ENCODE peak calls at places on chromosome 16, in seven cellular contexts. One of them, this sample, is unnamed.

GRCh38 chr16:29912087-29912486 is 11.8 kb downstream of the ASPHD1 start:
- DNase-seq in left ventricle myocardium inferior: no peak
- DNase-seq in BJ: no peak
- DNase-seq in ovary: no peak
- DNase-seq in tibial artery: no peak
- DNase-seq in fibroblast of the aortic adventitia: no peak
- DNase-seq in body of pancreas: no peak
- DNase-seq in this sample: no peak

GRCh38 chr16:84950906-84951305 is 60.4 kb downstream of the ZDHHC7 start:
- DNase-seq in tibial artery: no peak
- DNase-seq in ovary: no peak
- DNase-seq in left ventricle myocardium inferior: no peak
- DNase-seq in body of pancreas: no peak
- DNase-seq in fibroblast of the aortic adventitia: no peak
- DNase-seq in BJ: no peak
- DNase-seq in this sample: peak

GRCh38 chr16:50677351-50677750 is 3.8 kb downstream of the SNX20 start:
- DNase-seq in fibroblast of the aortic adventitia: no peak
- DNase-seq in BJ: no peak
- DNase-seq in ovary: no peak
- DNase-seq in body of pancreas: no peak
- DNase-seq in tibial artery: no peak
- DNase-seq in left ventricle myocardium inferior: no peak
- DNase-seq in this sample: no peak

GRCh38 chr16:47211218-47211617 is 67.5 kb upstream of the NETO2 start:
- DNase-seq in body of pancreas: no peak
- DNase-seq in left ventricle myocardium inferior: no peak
- DNase-seq in tibial artery: no peak
- DNase-seq in BJ: no peak
- DNase-seq in fibroblast of the aortic adventitia: no peak
- DNase-seq in ovary: no peak
- DNase-seq in this sample: no peak

GRCh38 chr16:15643453-15644305 is 725 bp upstream of the MARF1 start:
- DNase-seq in fibroblast of the aortic adventitia: peak
- DNase-seq in tibial artery: no peak
- DNase-seq in BJ: no peak
- DNase-seq in body of pancreas: peak
- DNase-seq in left ventricle myocardium inferior: no peak
- DNase-seq in ovary: no peak
- DNase-seq in this sample: peak

GRCh38 chr16:87653234-87653633 is 50.9 kb downstream of the JPH3 start:
- DNase-seq in ovary: no peak
- DNase-seq in fibroblast of the aortic adventitia: peak
- DNase-seq in left ventricle myocardium inferior: no peak
- DNase-seq in BJ: no peak
- DNase-seq in body of pancreas: no peak
- DNase-seq in tibial artery: no peak
- DNase-seq in this sample: no peak

GRCh38 chr16:21656795-21657768 is 4.7 kb upstream of the IGSF6 start:
- DNase-seq in ovary: no peak
- DNase-seq in BJ: no peak
- DNase-seq in body of pancreas: no peak
- DNase-seq in tibial artery: no peak
- DNase-seq in fibroblast of the aortic adventitia: peak
- DNase-seq in left ventricle myocardium inferior: no peak
- DNase-seq in this sample: peak

GRCh38 chr16:84884311-84885023 is 64.7 kb downstream of the CRISPLD2 start:
- DNase-seq in tibial artery: no peak
- DNase-seq in left ventricle myocardium inferior: peak
- DNase-seq in fibroblast of the aortic adventitia: no peak
- DNase-seq in ovary: no peak
- DNase-seq in BJ: no peak
- DNase-seq in body of pancreas: peak
- DNase-seq in this sample: peak

GRCh38 chr16:82782715-82783251 is 156.0 kb downstream of the CDH13 start:
- DNase-seq in body of pancreas: peak
- DNase-seq in BJ: no peak
- DNase-seq in left ventricle myocardium inferior: peak
- DNase-seq in ovary: no peak
- DNase-seq in tibial artery: no peak
- DNase-seq in fibroblast of the aortic adventitia: peak
- DNase-seq in this sample: no peak

GRCh38 chr16:34801875-34802274 is 1342.5 kb downstream of the TP53TG3F start:
- DNase-seq in tibial artery: no peak
- DNase-seq in body of pancreas: no peak
- DNase-seq in left ventricle myocardium inferior: no peak
- DNase-seq in BJ: no peak
- DNase-seq in fibroblast of the aortic adventitia: no peak
- DNase-seq in ovary: peak
- DNase-seq in this sample: no peak

GRCh38 chr16:71564377-71564967 is 12.4 kb downstream of the TAT start:
- DNase-seq in body of pancreas: no peak
- DNase-seq in fibroblast of the aortic adventitia: no peak
- DNase-seq in left ventricle myocardium inferior: no peak
- DNase-seq in BJ: no peak
- DNase-seq in tibial artery: no peak
- DNase-seq in ovary: peak
- DNase-seq in this sample: peak

GRCh38 chr16:84054271-84054670 is 11.7 kb upstream of the SLC38A8 start:
- DNase-seq in body of pancreas: no peak
- DNase-seq in tibial artery: no peak
- DNase-seq in left ventricle myocardium inferior: no peak
- DNase-seq in BJ: no peak
- DNase-seq in fibroblast of the aortic adventitia: no peak
- DNase-seq in ovary: no peak
- DNase-seq in this sample: no peak

GRCh38 chr16:84446596-84447392 is 57.7 kb downstream of the MEAK7 start:
- DNase-seq in ovary: no peak
- DNase-seq in BJ: no peak
- DNase-seq in fibroblast of the aortic adventitia: peak
- DNase-seq in left ventricle myocardium inferior: no peak
- DNase-seq in tibial artery: no peak
- DNase-seq in body of pancreas: no peak
- DNase-seq in this sample: peak

GRCh38 chr16:31016018-31016417 is 5.6 kb upstream of the STX1B start:
- DNase-seq in BJ: no peak
- DNase-seq in tibial artery: no peak
- DNase-seq in ovary: no peak
- DNase-seq in left ventricle myocardium inferior: no peak
- DNase-seq in fibroblast of the aortic adventitia: no peak
- DNase-seq in body of pancreas: peak
- DNase-seq in this sample: no peak
- TF ChIP-seq CTCF in BJ: no peak
- TF ChIP-seq CTCF in tibial artery: no peak
- TF ChIP-seq CTCF in ovary: no peak
- TF ChIP-seq CTCF in left ventricle myocardium inferior: no peak
- TF ChIP-seq CTCF in fibroblast of the aortic adventitia: no peak
- TF ChIP-seq CTCF in body of pancreas: no peak
- TF ChIP-seq CTCF in this sample: no peak

DNA sequence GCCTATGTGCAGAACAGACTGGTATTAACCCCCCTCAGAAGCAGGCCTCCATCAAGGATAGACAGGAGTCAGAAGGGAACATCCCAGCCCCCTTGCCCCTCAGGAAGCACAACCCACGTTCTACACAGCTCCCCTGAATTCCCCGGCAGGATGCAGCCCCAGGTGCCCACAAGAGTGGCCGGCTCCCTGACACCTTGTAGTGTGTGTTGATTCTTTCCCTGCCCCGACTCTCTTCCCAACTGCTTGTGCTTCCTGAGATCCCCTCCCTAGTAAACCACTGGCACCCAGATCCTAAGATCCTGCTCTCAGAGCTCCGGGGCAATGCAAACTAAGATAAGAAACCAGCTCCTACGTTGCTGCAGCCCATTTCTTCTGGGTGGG is 34.8 kb upstream of the LITAF start:
- DNase-seq in ovary: no peak
- DNase-seq in left ventricle myocardium inferior: no peak
- DNase-seq in fibroblast of the aortic adventitia: no peak
- DNase-seq in BJ: no peak
- DNase-seq in body of pancreas: no peak
- DNase-seq in tibial artery: no peak
- DNase-seq in this sample: no peak
- H3K4me3 ChIP-seq in ovary: peak
- H3K4me3 ChIP-seq in left ventricle myocardium inferior: peak
- H3K4me3 ChIP-seq in fibroblast of the aortic adventitia: peak
- H3K4me3 ChIP-seq in BJ: no peak
- H3K4me3 ChIP-seq in body of pancreas: no peak
- H3K4me3 ChIP-seq in tibial artery: peak
- H3K4me3 ChIP-seq in this sample: no peak

GRCh38 chr16:67805718-67806427 is 487 bp downstream of the RANBP10 start:
- DNase-seq in left ventricle myocardium inferior: no peak
- DNase-seq in ovary: peak
- DNase-seq in fibroblast of the aortic adventitia: no peak
- DNase-seq in body of pancreas: no peak
- DNase-seq in tibial artery: no peak
- DNase-seq in BJ: no peak
- DNase-seq in this sample: no peak

GRCh38 chr16:67806428-67807147 is at the start of the genes RANBP10 and TSNAXIP1:
- DNase-seq in tibial artery: peak
- DNase-seq in BJ: peak
- DNase-seq in fibroblast of the aortic adventitia: peak
- DNase-seq in ovary: peak
- DNase-seq in left ventricle myocardium inferior: peak
- DNase-seq in body of pancreas: peak
- DNase-seq in this sample: peak

GRCh38 chr16:67803894-67804293 is 2.5 kb downstream of the RANBP10 start:
- DNase-seq in fibroblast of the aortic adventitia: no peak
- DNase-seq in ovary: no peak
- DNase-seq in left ventricle myocardium inferior: no peak
- DNase-seq in BJ: no peak
- DNase-seq in tibial artery: no peak
- DNase-seq in body of pancreas: no peak
- DNase-seq in this sample: no peak

GRCh38 chr16:67804853-67805542 is 1.4 kb downstream of the RANBP10 start:
- DNase-seq in BJ: no peak
- DNase-seq in tibial artery: no peak
- DNase-seq in left ventricle myocardium inferior: no peak
- DNase-seq in ovary: no peak
- DNase-seq in body of pancreas: no peak
- DNase-seq in fibroblast of the aortic adventitia: no peak
- DNase-seq in this sample: no peak

DNA sequence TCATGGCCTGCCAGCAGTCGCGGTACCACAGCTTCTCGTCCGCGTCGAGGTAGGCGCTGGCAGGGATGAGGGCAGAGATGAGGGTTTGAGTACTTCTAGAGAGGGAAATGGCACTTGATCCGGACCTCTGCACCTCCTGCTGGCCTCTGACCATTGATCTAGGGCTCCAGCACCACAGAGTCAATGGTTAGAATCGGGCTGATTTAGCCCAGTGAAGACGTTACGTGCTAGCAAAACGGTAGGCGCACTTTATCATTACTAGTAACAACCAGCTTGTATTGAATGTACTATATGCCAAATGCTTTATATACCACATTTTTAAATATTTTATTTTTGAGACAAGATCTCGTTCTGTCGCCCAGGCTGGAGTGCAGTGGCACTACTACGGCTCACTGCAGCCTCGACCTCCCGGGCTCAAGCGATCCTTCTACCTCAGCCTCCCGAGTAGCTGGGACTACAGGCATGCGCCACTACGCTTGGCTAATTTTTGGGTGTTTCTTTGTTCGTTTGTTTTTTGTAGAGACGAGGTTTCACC is 526 bp downstream of the TSNAXIP1 start:
- DNase-seq in body of pancreas: no peak
- DNase-seq in left ventricle myocardium inferior: no peak
- DNase-seq in tibial artery: no peak
- DNase-seq in ovary: no peak
- DNase-seq in BJ: no peak
- DNase-seq in fibroblast of the aortic adventitia: no peak
- DNase-seq in this sample: no peak
- TF ChIP-seq CTCF in body of pancreas: no peak
- TF ChIP-seq CTCF in left ventricle myocardium inferior: no peak
- TF ChIP-seq CTCF in tibial artery: no peak
- TF ChIP-seq CTCF in ovary: no peak
- TF ChIP-seq CTCF in BJ: peak
- TF ChIP-seq CTCF in fibroblast of the aortic adventitia: peak
- TF ChIP-seq CTCF in this sample: peak

DNA sequence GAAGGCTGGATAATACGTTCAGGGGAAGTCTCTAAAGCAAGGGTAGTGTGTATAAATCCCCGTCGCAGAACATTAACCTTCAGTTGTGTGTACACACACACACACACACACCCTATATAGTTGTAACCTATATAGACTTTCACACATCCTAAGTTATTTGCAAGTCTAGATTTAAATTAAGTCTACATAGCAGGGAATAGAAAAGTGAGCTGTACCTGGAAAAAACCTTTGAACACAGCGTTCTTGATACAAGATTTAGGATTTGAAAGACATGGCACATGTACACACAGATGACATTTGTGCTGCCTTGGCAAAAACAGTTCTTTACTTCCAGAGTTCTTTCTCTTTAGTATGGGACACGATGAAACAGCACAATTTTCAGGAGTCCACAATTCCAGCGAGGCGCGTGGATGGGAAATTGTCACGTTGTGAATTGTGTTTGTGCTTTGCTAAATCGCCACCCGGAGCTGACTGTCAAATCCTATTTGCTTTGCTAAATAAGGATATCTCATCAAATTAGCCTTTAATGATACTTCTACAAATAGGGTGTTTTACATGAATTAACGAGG is 233.9 kb downstream of the MRTFB start:
- DNase-seq in BJ: no peak
- DNase-seq in body of pancreas: no peak
- DNase-seq in tibial artery: no peak
- DNase-seq in left ventricle myocardium inferior: no peak
- DNase-seq in fibroblast of the aortic adventitia: no peak
- DNase-seq in ovary: no peak
- DNase-seq in this sample: no peak
- H3K4me3 ChIP-seq in BJ: no peak
- H3K4me3 ChIP-seq in body of pancreas: no peak
- H3K4me3 ChIP-seq in tibial artery: no peak
- H3K4me3 ChIP-seq in left ventricle myocardium inferior: peak
- H3K4me3 ChIP-seq in fibroblast of the aortic adventitia: no peak
- H3K4me3 ChIP-seq in ovary: no peak
- H3K4me3 ChIP-seq in this sample: no peak

GRCh38 chr16:74659041-74659440 is 7.6 kb downstream of the RFWD3 start:
- DNase-seq in tibial artery: no peak
- DNase-seq in left ventricle myocardium inferior: no peak
- DNase-seq in fibroblast of the aortic adventitia: no peak
- DNase-seq in body of pancreas: no peak
- DNase-seq in ovary: no peak
- DNase-seq in BJ: no peak
- DNase-seq in this sample: no peak

GRCh38 chr16:74666010-74666421 is 661 bp downstream of the RFWD3 start:
- DNase-seq in fibroblast of the aortic adventitia: no peak
- DNase-seq in ovary: no peak
- DNase-seq in tibial artery: no peak
- DNase-seq in BJ: no peak
- DNase-seq in left ventricle myocardium inferior: no peak
- DNase-seq in body of pancreas: no peak
- DNase-seq in this sample: no peak

GRCh38 chr16:74661064-74661463 is 5.6 kb downstream of the RFWD3 start:
- DNase-seq in tibial artery: no peak
- DNase-seq in fibroblast of the aortic adventitia: no peak
- DNase-seq in body of pancreas: no peak
- DNase-seq in left ventricle myocardium inferior: no peak
- DNase-seq in BJ: no peak
- DNase-seq in ovary: no peak
- DNase-seq in this sample: no peak

GRCh38 chr16:74657873-74658642 is 8.6 kb downstream of the RFWD3 start:
- DNase-seq in BJ: no peak
- DNase-seq in body of pancreas: no peak
- DNase-seq in ovary: no peak
- DNase-seq in left ventricle myocardium inferior: no peak
- DNase-seq in fibroblast of the aortic adventitia: no peak
- DNase-seq in tibial artery: no peak
- DNase-seq in this sample: no peak

GRCh38 chr16:74660383-74660782 is 6.3 kb downstream of the RFWD3 start:
- DNase-seq in ovary: no peak
- DNase-seq in left ventricle myocardium inferior: no peak
- DNase-seq in fibroblast of the aortic adventitia: no peak
- DNase-seq in tibial artery: no peak
- DNase-seq in body of pancreas: no peak
- DNase-seq in BJ: no peak
- DNase-seq in this sample: no peak
- TF ChIP-seq CTCF in ovary: no peak
- TF ChIP-seq CTCF in left ventricle myocardium inferior: no peak
- TF ChIP-seq CTCF in fibroblast of the aortic adventitia: no peak
- TF ChIP-seq CTCF in tibial artery: no peak
- TF ChIP-seq CTCF in body of pancreas: no peak
- TF ChIP-seq CTCF in BJ: no peak
- TF ChIP-seq CTCF in this sample: no peak